ENCODE peak calls at places on chromosome 4, in nine cellular contexts. A is tibial artery, P is GM23248, X is transverse colon, Y is psoas muscle, J is ovary, V is hepatocyte, E is NT2/D1, H is Karpas-422. N is an unnamed sample.

GRCh38 chr4:181517521-181517920 is 725.7 kb upstream of the TENM3 start:
- DNase-seq in A (no peak), P (no peak), X (no peak), Y (no peak), J (no peak), V (no peak), E (no peak), H (no peak), N (no peak)

GRCh38 chr4:141058739-141059507 is 74.3 kb downstream of the RNF150 start:
- DNase-seq in A (no peak), P (peak; percentile 67), X (no peak), Y (no peak), J (no peak), V (no peak), E (no peak), H (no peak), N (no peak)

GRCh38 chr4:166422475-166422874 is 549.4 kb downstream of the TLL1 start:
- DNase-seq in A (no peak), P (peak; percentile 63), X (no peak), Y (no peak), J (no peak), V (no peak), E (no peak), H (no peak), N (no peak)

GRCh38 chr4:124499266-124499665 is 213.3 kb downstream of the ANKRD50 start:
- DNase-seq in A (no peak), P (no peak), X (no peak), Y (no peak), J (no peak), V (no peak), E (no peak), H (no peak), N (no peak)

GRCh38 chr4:161564230-161564834 is 599.5 kb downstream of the FSTL5 start:
- DNase-seq in A (no peak), P (peak; percentile 13), X (no peak), Y (no peak), J (no peak), V (peak; percentile 21), E (no peak), H (peak; percentile 57), N (no peak)

GRCh38 chr4:88286897-88287296 is 2.5 kb upstream of the PPM1K start:
- DNase-seq in A (no peak), P (peak; percentile 23), X (no peak), Y (no peak), J (no peak), V (no peak), E (no peak), H (no peak), N (no peak)

GRCh38 chr4:20305976-20306375 is 54.3 kb downstream of the SLIT2 start:
- DNase-seq in A (no peak), P (peak; percentile 52), X (no peak), Y (no peak), J (no peak), V (peak; percentile 18), E (no peak), H (peak; percentile 42), N (no peak)

GRCh38 chr4:93719552-93719951 is 109.0 kb upstream of the ATOH1 start:
- DNase-seq in A (no peak), P (no peak), X (no peak), Y (no peak), J (no peak), V (no peak), E (no peak), H (no peak), N (no peak)

GRCh38 chr4:186719925-186720694 is 3.5 kb downstream of the FAT1 start:
- DNase-seq in A (no peak), P (peak; percentile 46), X (no peak), Y (no peak), J (no peak), V (peak; percentile 48), E (no peak), H (peak; percentile 66), N (peak; percentile 11)

GRCh38 chr4:1191621-1192020 is 19.2 kb upstream of the SPON2 start:
- DNase-seq in A (no peak), P (no peak), X (peak; percentile 17), Y (peak; percentile 12), J (no peak), V (no peak), E (no peak), H (no peak), N (peak; percentile 21)

GRCh38 chr4:73718375-73719373 is 21.7 kb upstream of the CXCL8 start:
- DNase-seq in A (no peak), P (peak; percentile 72), X (no peak), Y (no peak), J (no peak), V (no peak), E (no peak), H (no peak), N (peak; percentile 49)

GRCh38 chr4:95956094-95956493 is 116.2 kb downstream of the PDHA2 start:
- DNase-seq in A (no peak), P (no peak), X (no peak), Y (no peak), J (no peak), V (no peak), E (no peak), H (no peak), N (no peak)

GRCh38 chr4:3030551-3031356 is 43.6 kb downstream of the HTT-AS start:
- DNase-seq in A (peak; percentile 51), P (no peak), X (no peak), Y (no peak), J (no peak), V (no peak), E (no peak), H (no peak), N (no peak)

GRCh38 chr4:171203425-171203824 is 609.8 kb upstream of the GALNTL6 start:
- DNase-seq in A (no peak), P (no peak), X (no peak), Y (no peak), J (no peak), V (no peak), E (no peak), H (no peak), N (no peak)

GRCh38 chr4:3709061-3709845 is 56.9 kb upstream of the ADRA2C start:
- DNase-seq in A (peak; percentile 57), P (no peak), X (no peak), Y (no peak), J (no peak), V (no peak), E (no peak), H (no peak), N (no peak)

GRCh38 chr4:72951628-72952027 is 117.9 kb downstream of the COX18 start:
- DNase-seq in A (no peak), P (no peak), X (no peak), Y (no peak), J (no peak), V (no peak), E (no peak), H (no peak), N (no peak)

GRCh38 chr4:102554482-102554881 is 53.3 kb downstream of the NFKB1 start:
- DNase-seq in A (no peak), P (peak; percentile 89), X (peak; percentile 14), Y (peak; percentile 78), J (peak; percentile 22), V (no peak), E (no peak), H (no peak), N (no peak)

GRCh38 chr4:7677799-7678301 is 243.1 kb upstream of the PSAPL1 start:
- DNase-seq in A (no peak), P (no peak), X (no peak), Y (no peak), J (no peak), V (no peak), E (no peak), H (no peak), N (no peak)

GRCh38 chr4:10808591-10808990 is 124.0 kb upstream of the CLNK start:
- DNase-seq in A (no peak), P (peak; percentile 52), X (no peak), Y (peak; percentile 14), J (no peak), V (peak; percentile 28), E (no peak), H (no peak), N (no peak)

GRCh38 chr4:88143504-88143903 is 14.9 kb downstream of the ABCG2 start:
- DNase-seq in A (no peak), P (peak; percentile 55), X (no peak), Y (no peak), J (no peak), V (peak; percentile 54), E (no peak), H (no peak), N (peak; percentile 88)

DNA sequence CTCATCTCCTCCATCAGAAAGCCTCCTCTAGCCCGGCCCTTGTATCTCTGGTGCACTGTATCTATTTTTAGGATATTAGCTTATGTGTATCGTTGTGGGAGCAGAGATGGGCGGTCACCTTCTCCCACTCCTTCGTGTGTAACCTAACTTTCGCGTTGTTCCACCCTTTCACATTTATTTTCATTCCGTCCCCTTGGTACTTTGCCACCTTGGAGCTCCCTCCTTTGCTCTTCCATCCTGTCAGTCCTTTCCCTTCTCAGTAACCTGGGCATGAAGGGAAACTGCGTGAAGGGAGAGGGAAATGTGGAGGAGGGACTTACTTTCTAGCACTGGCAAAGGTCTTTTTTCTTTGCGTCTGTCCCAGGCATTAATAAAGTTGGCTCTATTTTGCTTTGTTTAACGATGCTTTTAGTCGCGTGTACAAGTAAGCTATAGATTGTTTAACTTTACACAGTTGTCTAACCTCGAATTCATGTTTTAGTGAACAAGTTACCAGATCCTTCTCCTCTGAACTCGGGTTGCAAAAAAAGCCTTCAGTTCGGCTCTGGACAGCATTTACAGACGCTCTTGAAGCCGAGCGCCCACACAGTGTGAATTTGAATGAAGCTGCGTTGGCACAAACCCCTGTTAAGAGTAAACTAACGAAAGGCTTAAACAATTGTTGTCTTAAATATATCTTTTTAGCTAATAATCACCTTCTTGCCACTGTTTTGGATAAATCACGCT is 3.9 kb downstream of the PCDH10 start:
- DNase-seq in A (no peak), P (peak; percentile 9), X (no peak), Y (no peak), J (no peak), V (peak; percentile 23), E (no peak), H (no peak), N (no peak)
- H3K27me3 ChIP-seq in A (no peaks in the 10 kb centered on the region), P (peaks cover 59% of the 10 kb centered on the region), X (peaks cover 71% of the 10 kb centered on the region), Y (peaks cover 7% of the 10 kb centered on the region), J (no peaks in the 10 kb centered on the region), V (peaks cover 52% of the 10 kb centered on the region), E (peaks cover 12% of the 10 kb centered on the region), H (no peaks in the 10 kb centered on the region), N (no peaks in the 10 kb centered on the region)

GRCh38 chr4:155665054-155665453 is 1.6 kb upstream of the GUCY1A1 start:
- DNase-seq in A (no peak), P (no peak), X (no peak), Y (no peak), J (no peak), V (no peak), E (no peak), H (peak; percentile 69), N (no peak)
- H3K27me3 ChIP-seq in A (no peaks in the 10 kb centered on the region), P (peaks cover 49% of the 10 kb centered on the region), X (peaks cover 34% of the 10 kb centered on the region), Y (no peaks in the 10 kb centered on the region), J (no peaks in the 10 kb centered on the region), V (no peaks in the 10 kb centered on the region), E (peaks cover 58% of the 10 kb centered on the region), H (no peaks in the 10 kb centered on the region), N (peaks cover 9% of the 10 kb centered on the region)

GRCh38 chr4:175380841-175381240 is 431.2 kb downstream of the GPM6A start:
- DNase-seq in A (no peak), P (no peak), X (no peak), Y (no peak), J (no peak), V (no peak), E (no peak), H (no peak), N (no peak)
- H3K27me3 ChIP-seq in A (no peaks in the 10 kb centered on the region), P (no peaks in the 10 kb centered on the region), X (no peaks in the 10 kb centered on the region), Y (no peaks in the 10 kb centered on the region), J (no peaks in the 10 kb centered on the region), V (no peaks in the 10 kb centered on the region), E (no peaks in the 10 kb centered on the region), H (no peaks in the 10 kb centered on the region), N (no peaks in the 10 kb centered on the region)

GRCh38 chr4:180060159-180060889 is 2182.9 kb upstream of the TENM3 start:
- DNase-seq in A (no peak), P (peak; percentile 2), X (no peak), Y (no peak), J (no peak), V (peak; percentile 37), E (no peak), H (no peak), N (no peak)
- H3K27me3 ChIP-seq in A (no peaks in the 10 kb centered on the region), P (peaks cover 54% of the 10 kb centered on the region), X (peaks cover 78% of the 10 kb centered on the region), Y (no peaks in the 10 kb centered on the region), J (no peaks in the 10 kb centered on the region), V (peaks cover 32% of the 10 kb centered on the region), E (peaks cover 27% of the 10 kb centered on the region), H (no peaks in the 10 kb centered on the region), N (peaks cover 41% of the 10 kb centered on the region)

N was measured in PC-9.